ENCODE peak calls at places on chromosomes 12 and 14, in seven cellular contexts. Q is left ventricle myocardium inferior; B is right atrium auricular region; V is naive thymus-derived CD4-positive, alpha-beta T cell; M is AG09309; F is cardiac muscle cell; K is Caco-2. Z is an unnamed sample.

GRCh38 chr12:100061814-100062213 is 77.1 kb upstream of the ANKS1B start:
- DNase-seq in Q (no peak), B (no peak), V (no peak), M (no peak), F (peak; percentile 2), K (no peak), Z (no peak)

GRCh38 chr12:47754881-47755280 is 3.8 kb downstream of the RAPGEF3 start:
- DNase-seq in Q (no peak), B (no peak), V (no peak), M (no peak), F (no peak), K (peak; percentile 56), Z (no peak)

GRCh38 chr12:89140141-89140540 is 212.2 kb downstream of the DUSP6 start:
- DNase-seq in Q (no peak), B (no peak), V (no peak), M (no peak), F (no peak), K (no peak), Z (no peak)

GRCh38 chr12:113233967-113234366 is 12.7 kb downstream of the TPCN1 start:
- DNase-seq in Q (no peak), B (no peak), V (no peak), M (no peak), F (no peak), K (no peak), Z (no peak)

GRCh38 chr12:7376196-7376595 is 67.8 kb downstream of the CD163L1 start:
- DNase-seq in Q (no peak), B (no peak), V (no peak), M (no peak), F (peak; percentile 10), K (no peak), Z (no peak)

GRCh38 chr14:42138406-42138805 is 531.7 kb downstream of the LRFN5 start:
- DNase-seq in Q (no peak), B (no peak), V (no peak), M (no peak), F (no peak), K (no peak), Z (no peak)

GRCh38 chr14:83147006-83147405 is 1613.4 kb upstream of the SEL1L start:
- DNase-seq in Q (no peak), B (no peak), V (no peak), M (no peak), F (no peak), K (no peak), Z (no peak)

GRCh38 chr14:102319351-102320032 is at the start of gene ZNF839:
- DNase-seq in Q (peak; percentile 93), B (peak; percentile 95), V (peak; percentile 97), M (no peak), F (peak; percentile 92), K (peak; percentile 93), Z (peak; percentile 95)

GRCh38 chr12:107779077-107779840 is 4.8 kb downstream of the ASCL4 start:
- DNase-seq in Q (no peak), B (no peak), V (no peak), M (no peak), F (no peak), K (no peak), Z (no peak)

GRCh38 chr14:93893550-93894329 is 33.4 kb upstream of the FAM181A start:
- DNase-seq in Q (no peak), B (no peak), V (no peak), M (no peak), F (no peak), K (no peak), Z (no peak)

GRCh38 chr14:34507459-34507858 is 32.0 kb downstream of the EAPP start:
- DNase-seq in Q (no peak), B (no peak), V (no peak), M (no peak), F (no peak), K (no peak), Z (no peak)

GRCh38 chr14:90758959-90759358 is 57.3 kb downstream of the TTC7B start:
- DNase-seq in Q (peak; percentile 74), B (peak; percentile 68), V (no peak), M (no peak), F (peak; percentile 42), K (peak; percentile 7), Z (peak; percentile 56)

GRCh38 chr14:90756755-90757345 is 59.4 kb downstream of the TTC7B start:
- DNase-seq in Q (no peak), B (peak; percentile 56), V (no peak), M (no peak), F (no peak), K (no peak), Z (no peak)

GRCh38 chr14:90758028-90758889 is 58.0 kb downstream of the TTC7B start:
- DNase-seq in Q (peak; percentile 92), B (peak; percentile 85), V (peak; percentile 98), M (peak; percentile 42), F (peak; percentile 94), K (peak; percentile 95), Z (peak; percentile 96)

GRCh38 chr14:90755661-90756304 is 60.4 kb downstream of the TTC7B start:
- DNase-seq in Q (no peak), B (peak; percentile 48), V (no peak), M (no peak), F (no peak), K (no peak), Z (no peak)

GRCh38 chr14:90757452-90757851 is 58.8 kb downstream of the TTC7B start:
- DNase-seq in Q (no peak), B (peak; percentile 47), V (no peak), M (no peak), F (no peak), K (no peak), Z (no peak)
- H3K4me3 ChIP-seq in Q (peak overlapping the region; percentile 72), B (no peak overlapping the region), V (peak overlapping the region; percentile 77), M (no peak overlapping the region), F (no peak overlapping the region), K (no peak overlapping the region), Z (no peak overlapping the region)

GRCh38 chr12:11753826-11754225 is 104.4 kb downstream of the ETV6 start:
- DNase-seq in Q (no peak), B (no peak), V (no peak), M (no peak), F (no peak), K (no peak), Z (no peak)
- H3K4me3 ChIP-seq in Q (no peak overlapping the region), B (no peak overlapping the region), V (no peak overlapping the region), M (no peak overlapping the region), F (no peak overlapping the region), K (no peak overlapping the region), Z (no peak overlapping the region)

GRCh38 chr14:61437383-61437782 is 116.0 kb downstream of the PRKCH start:
- DNase-seq in Q (no peak), B (no peak), V (no peak), M (no peak), F (no peak), K (no peak), Z (no peak)

GRCh38 chr14:61438036-61438435 is 116.7 kb downstream of the PRKCH start:
- DNase-seq in Q (no peak), B (no peak), V (no peak), M (no peak), F (no peak), K (no peak), Z (no peak)

GRCh38 chr14:61438860-61439765 is 117.7 kb downstream of the PRKCH start:
- DNase-seq in Q (peak; percentile 25), B (peak; percentile 70), V (no peak), M (peak; percentile 7), F (peak; percentile 57), K (peak; percentile 75), Z (no peak)

GRCh38 chr14:61438497-61438859 is 117.1 kb downstream of the PRKCH start:
- DNase-seq in Q (no peak), B (no peak), V (no peak), M (no peak), F (no peak), K (no peak), Z (no peak)

GRCh38 chr14:61439779-61440418 is 118.5 kb downstream of the PRKCH start:
- DNase-seq in Q (no peak), B (no peak), V (no peak), M (no peak), F (no peak), K (no peak), Z (no peak)
- H3K4me3 ChIP-seq in Q (peak overlapping the region; percentile 24), B (no peak overlapping the region), V (peak overlapping the region; percentile 45), M (no peak overlapping the region), F (no peak overlapping the region), K (peak overlapping the region; percentile 10), Z (no peak overlapping the region)

DNA sequence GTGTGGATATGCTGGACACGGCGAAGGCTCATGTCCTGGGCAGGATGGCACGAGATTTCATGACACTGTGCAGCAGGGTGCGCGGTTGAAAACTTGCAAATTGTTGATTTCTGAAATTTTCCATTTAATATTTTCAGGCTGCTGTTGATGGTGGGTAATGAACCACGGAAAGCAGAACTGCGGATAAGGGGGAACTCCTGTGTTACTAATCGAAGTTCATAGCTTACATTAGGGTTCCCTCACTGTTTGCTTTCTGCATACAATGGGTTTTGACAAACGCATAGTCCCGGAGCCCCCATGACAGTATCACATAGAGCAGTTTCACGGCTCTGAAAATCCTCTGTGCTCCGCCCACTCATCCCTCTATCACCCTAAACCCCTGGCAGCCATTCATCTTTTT is 139.2 kb upstream of the RFLNA start:
- DNase-seq in Q (no peak), B (no peak), V (no peak), M (no peak), F (no peak), K (no peak), Z (no peak)
- H3K4me3 ChIP-seq in Q (no peak overlapping the region), B (no peak overlapping the region), V (no peak overlapping the region), M (no peak overlapping the region), F (no peak overlapping the region), K (no peak overlapping the region), Z (no peak overlapping the region)

GRCh38 chr14:24816011-24816928 is 182.3 kb upstream of the GZMB start:
- DNase-seq in Q (no peak), B (no peak), V (no peak), M (no peak), F (peak; percentile 44), K (peak; percentile 44), Z (no peak)
- H3K4me3 ChIP-seq in Q (no peak overlapping the region), B (no peak overlapping the region), V (no peak overlapping the region), M (no peak overlapping the region), F (no peak overlapping the region), K (no peak overlapping the region), Z (no peak overlapping the region)

GRCh38 chr12:59803735-59804134 is 207.9 kb downstream of the SLC16A7 start:
- DNase-seq in Q (no peak), B (no peak), V (no peak), M (no peak), F (no peak), K (no peak), Z (no peak)
- H3K4me3 ChIP-seq in Q (peak overlapping the region; percentile 21), B (no peak overlapping the region), V (no peak overlapping the region), M (no peak overlapping the region), F (no peak overlapping the region), K (no peak overlapping the region), Z (peak overlapping the region; percentile 36)